ENCODE peak calls at places on chromosomes 7 and 10, in ten cellular contexts. I is foreskin fibroblast; B is aorta; V is activated naive CD4-positive, alpha-beta T cell treated with anti-CD3 and anti-CD28 coated beads for 36 hours; Q is activated CD4-positive, alpha-beta T cell treated with anti-CD3 and anti-CD28 coated beads, Interleukin-2, amount 50 U/mL, for 24 hours; Z is BJ; E is activated CD8-positive, alpha-beta memory T cell treated with anti-CD3 and anti-CD28 coated beads, Interleukin-2, amount 50 U/mL, for 48 hours; S is NCI-H1694; L is NCI-H345; F is NCI-H1417. U is an unnamed sample.

GRCh38 chr7:131190146-131190545 is 137.5 kb upstream of the MKLN1 start:
- DNase-seq in I (peak), B (no peak), V (peak), Q (no peak), Z (no peak), E (no peak), S (no peak), L (no peak), F (no peak), U (peak)

GRCh38 chr10:60607409-60607808 is 170.9 kb upstream of the CDK1 start:
- DNase-seq in I (no peak), B (no peak), V (no peak), Q (no peak), Z (no peak), E (no peak), S (peak), L (no peak), F (no peak), U (no peak)

GRCh38 chr7:158512869-158513268 is 74.8 kb downstream of the PTPRN2 start:
- DNase-seq in I (no peak), B (no peak), V (no peak), Q (no peak), Z (no peak), E (no peak), S (no peak), L (no peak), F (no peak), U (no peak)

GRCh38 chr10:61901829-61902447 is 439 bp downstream of the ARID5B start:
- DNase-seq in I (no peak), B (no peak), V (no peak), Q (no peak), Z (no peak), E (no peak), S (no peak), L (peak), F (peak), U (peak)

GRCh38 chr7:21256310-21256877 is 171.5 kb upstream of the SP4 start:
- DNase-seq in I (peak), B (no peak), V (peak), Q (peak), Z (no peak), E (no peak), S (peak), L (peak), F (peak), U (peak)

GRCh38 chr10:130808686-130809085 is 502.8 kb downstream of the TCERG1L start:
- DNase-seq in I (no peak), B (no peak), V (no peak), Q (no peak), Z (no peak), E (no peak), S (no peak), L (no peak), F (no peak), U (no peak)

GRCh38 chr7:143205560-143206293 is 16.1 kb upstream of the TAS2R40 start:
- DNase-seq in I (no peak), B (peak), V (peak), Q (no peak), Z (no peak), E (no peak), S (no peak), L (no peak), F (no peak), U (no peak)

GRCh38 chr7:8620169-8620568 is 186.8 kb downstream of the NXPH1 start:
- DNase-seq in I (no peak), B (no peak), V (no peak), Q (no peak), Z (no peak), E (no peak), S (no peak), L (no peak), F (no peak), U (no peak)

GRCh38 chr7:33667261-33667660 is 238.1 kb upstream of the BMPER start:
- DNase-seq in I (peak), B (no peak), V (no peak), Q (no peak), Z (no peak), E (no peak), S (no peak), L (no peak), F (no peak), U (peak)

GRCh38 chr10:25849971-25850370 is 84.1 kb upstream of the MYO3A start:
- DNase-seq in I (no peak), B (no peak), V (no peak), Q (no peak), Z (no peak), E (no peak), S (no peak), L (no peak), F (no peak), U (no peak)

GRCh38 chr10:50538473-50539398 is 85.0 kb downstream of the SGMS1 start:
- DNase-seq in I (no peak), B (no peak), V (peak), Q (peak), Z (no peak), E (peak), S (no peak), L (no peak), F (no peak), U (no peak)

GRCh38 chr7:81410471-81411117 is 359.3 kb downstream of the HGF start:
- DNase-seq in I (no peak), B (no peak), V (no peak), Q (no peak), Z (no peak), E (no peak), S (no peak), L (peak), F (peak), U (no peak)

GRCh38 chr7:9507281-9507680 is 1073.9 kb downstream of the NXPH1 start:
- DNase-seq in I (no peak), B (no peak), V (no peak), Q (no peak), Z (no peak), E (no peak), S (peak), L (no peak), F (no peak), U (no peak)

GRCh38 chr7:75914169-75914654 is 743 bp upstream of the POR start:
- DNase-seq in I (no peak), B (peak), V (peak), Q (no peak), Z (no peak), E (peak), S (no peak), L (no peak), F (no peak), U (peak)

GRCh38 chr10:58544135-58544534 is 31.5 kb downstream of the BICC1 start:
- DNase-seq in I (no peak), B (no peak), V (no peak), Q (no peak), Z (no peak), E (no peak), S (no peak), L (no peak), F (no peak), U (no peak)

GRCh38 chr7:32539917-32540544 is 44.7 kb downstream of the AVL9 start:
- DNase-seq in I (peak), B (no peak), V (peak), Q (no peak), Z (no peak), E (no peak), S (no peak), L (no peak), F (no peak), U (no peak)

GRCh38 chr10:100364735-100365391 is 17.8 kb downstream of the SCD start:
- DNase-seq in I (peak), B (peak), V (no peak), Q (no peak), Z (peak), E (no peak), S (peak), L (peak), F (peak), U (peak)

GRCh38 chr10:56537984-56538383 is 176.9 kb upstream of the ZWINT start:
- DNase-seq in I (peak), B (no peak), V (no peak), Q (no peak), Z (no peak), E (no peak), S (no peak), L (no peak), F (no peak), U (no peak)

GRCh38 chr7:112449353-112449752 is 907 bp upstream of the IFRD1 start:
- DNase-seq in I (peak), B (peak), V (peak), Q (peak), Z (no peak), E (no peak), S (no peak), L (peak), F (peak), U (peak)

GRCh38 chr10:55897436-55897835 is 463.6 kb downstream of the ZWINT start:
- DNase-seq in I (no peak), B (no peak), V (no peak), Q (no peak), Z (no peak), E (no peak), S (no peak), L (no peak), F (no peak), U (no peak)

GRCh38 chr7:155203059-155203881 is 94.4 kb upstream of the INSIG1 start:
- DNase-seq in I (no peak), B (no peak), V (no peak), Q (no peak), Z (no peak), E (no peak), S (no peak), L (no peak), F (no peak), U (no peak)

GRCh38 chr10:75208177-75208576 is 2.4 kb upstream of the VDAC2 start:
- DNase-seq in I (peak), B (no peak), V (no peak), Q (no peak), Z (no peak), E (no peak), S (no peak), L (no peak), F (no peak), U (no peak)

GRCh38 chr10:4651404-4652037 is 174.5 kb upstream of the AKR1E2 start:
- DNase-seq in I (peak), B (no peak), V (peak), Q (peak), Z (no peak), E (no peak), S (no peak), L (peak), F (peak), U (no peak)

GRCh38 chr10:97336446-97336845 is 1.9 kb upstream of the FRAT2 start:
- DNase-seq in I (no peak), B (no peak), V (no peak), Q (no peak), Z (no peak), E (no peak), S (no peak), L (no peak), F (peak), U (no peak)

GRCh38 chr7:27161721-27162547 is 3.4 kb downstream of the HOXA9 start:
- DNase-seq in I (no peak), B (no peak), V (no peak), Q (no peak), Z (no peak), E (peak), S (no peak), L (no peak), F (no peak), U (no peak)

GRCh38 chr10:75261813-75262725 is 26.3 kb upstream of the COMTD1 start:
- DNase-seq in I (peak), B (no peak), V (no peak), Q (no peak), Z (peak), E (no peak), S (peak), L (no peak), F (peak), U (no peak)

GRCh38 chr7:84337386-84337785 is 142.8 kb upstream of the SEMA3A start:
- DNase-seq in I (peak), B (no peak), V (no peak), Q (no peak), Z (no peak), E (no peak), S (no peak), L (no peak), F (no peak), U (no peak)

GRCh38 chr10:88091490-88092061 is 228.2 kb downstream of the PTEN start:
- DNase-seq in I (no peak), B (no peak), V (peak), Q (peak), Z (no peak), E (peak), S (no peak), L (no peak), F (no peak), U (no peak)

GRCh38 chr7:129771928-129772479 is 160.5 kb downstream of the NRF1 start:
- DNase-seq in I (no peak), B (no peak), V (no peak), Q (no peak), Z (no peak), E (no peak), S (no peak), L (no peak), F (no peak), U (no peak)

GRCh38 chr10:71531485-71532446 is 135.0 kb downstream of the CDH23 start:
- DNase-seq in I (no peak), B (no peak), V (peak), Q (peak), Z (no peak), E (peak), S (peak), L (no peak), F (peak), U (no peak)

GRCh38 chr10:43584051-43584450 is 9.6 kb upstream of the ZNF239 start:
- DNase-seq in I (no peak), B (no peak), V (no peak), Q (no peak), Z (no peak), E (no peak), S (no peak), L (no peak), F (no peak), U (no peak)

GRCh38 chr7:1244701-1245526 is 12.2 kb downstream of the UNCX start:
- DNase-seq in I (no peak), B (no peak), V (no peak), Q (no peak), Z (no peak), E (no peak), S (no peak), L (no peak), F (no peak), U (no peak)

GRCh38 chr10:82282782-82283456 is 407.9 kb downstream of the NRG3 start:
- DNase-seq in I (peak), B (no peak), V (no peak), Q (no peak), Z (no peak), E (no peak), S (no peak), L (no peak), F (no peak), U (no peak)

GRCh38 chr7:134289423-134289822 is 27.3 kb downstream of the SLC35B4 start:
- DNase-seq in I (peak), B (no peak), V (no peak), Q (no peak), Z (peak), E (no peak), S (no peak), L (no peak), F (no peak), U (no peak)